ENCODE peak calls at places on chromosomes 5 and 9, in ten cellular contexts. L, J, N, U, K, D, Q, H, O and B are unnamed samples.

GRCh38 chr9:87622936-87623335 is 103.0 kb upstream of the CTSL start:
- DNase-seq in N (no peak), O (no peak), U (no peak), L (no peak), D (no peak), H (no peak), Q (no peak), J (no peak), K (no peak), B (no peak)

GRCh38 chr5:149941795-149942194 is 2.8 kb downstream of the PDE6A start:
- DNase-seq in N (no peak), O (no peak), Q (no peak), L (no peak), D (no peak), H (no peak), J (no peak), K (no peak), U (no peak), B (no peak)

GRCh38 chr5:177450672-177451424 is 4.2 kb downstream of the PRR7 start:
- DNase-seq in L (no peak), U (no peak), O (no peak), J (no peak), D (no peak), N (no peak), K (no peak), H (no peak), Q (no peak), B (no peak)

GRCh38 chr9:37694355-37694754 is 43.6 kb downstream of the FRMPD1 start:
- DNase-seq in K (no peak), Q (no peak), N (no peak), H (no peak), J (no peak), U (no peak), L (no peak), D (no peak), O (no peak), B (no peak)

GRCh38 chr9:77022783-77023440 is 3.5 kb downstream of the FOXB2 start:
- DNase-seq in Q (no peak), J (no peak), D (no peak), O (no peak), U (no peak), K (no peak), N (no peak), H (no peak), L (no peak), B (no peak)

GRCh38 chr5:174326372-174326771 is 280.9 kb downstream of the NSG2 start:
- DNase-seq in N (no peak), O (no peak), D (no peak), J (no peak), U (no peak), Q (no peak), K (no peak), H (no peak), L (no peak), B (no peak)

GRCh38 chr5:158570502-158570901 is 529.2 kb downstream of the EBF1 start:
- DNase-seq in D (no peak), U (no peak), N (no peak), H (no peak), K (no peak), Q (no peak), L (no peak), O (no peak), J (no peak), B (no peak)

GRCh38 chr5:160382361-160382760 is 11.9 kb upstream of the C1QTNF2 start:
- DNase-seq in L (no peak), K (no peak), D (no peak), H (no peak), Q (no peak), J (no peak), O (no peak), U (no peak), N (no peak), B (no peak)

GRCh38 chr5:26872337-26872736 is 166.0 kb downstream of the CDH9 start:
- DNase-seq in L (no peak), K (no peak), N (no peak), D (no peak), J (no peak), Q (no peak), H (no peak), O (no peak), U (no peak), B (no peak)

GRCh38 chr5:74412064-74412463 is 228.5 kb downstream of the ENC1 start:
- DNase-seq in U (no peak), Q (no peak), D (no peak), K (no peak), L (no peak), J (no peak), N (no peak), O (no peak), H (no peak), B (no peak)

GRCh38 chr5:102722930-102723329 is 32.2 kb upstream of the PAM start:
- DNase-seq in O (no peak), D (no peak), K (no peak), N (no peak), U (no peak), L (no peak), H (no peak), J (no peak), Q (no peak), B (no peak)

GRCh38 chr9:14768561-14769234 is 46.2 kb upstream of the CER1 start:
- DNase-seq in D (no peak), H (no peak), Q (no peak), O (peak), U (no peak), L (no peak), K (peak), J (no peak), N (no peak), B (peak)

GRCh38 chr5:36585696-36586095 is 20.7 kb upstream of the SLC1A3 start:
- DNase-seq in D (no peak), O (no peak), U (no peak), H (no peak), J (no peak), K (no peak), L (no peak), Q (no peak), N (no peak), B (no peak)

GRCh38 chr9:92968081-92968480 is 20.8 kb downstream of the FGD3 start:
- DNase-seq in H (no peak), D (no peak), L (peak), Q (no peak), O (no peak), N (no peak), J (no peak), K (no peak), U (no peak), B (no peak)

GRCh38 chr5:54909911-54910870 is 75.2 kb downstream of the ESM1 start:
- DNase-seq in U (no peak), L (no peak), O (peak), H (no peak), J (no peak), N (no peak), Q (no peak), K (no peak), D (no peak), B (no peak)

GRCh38 chr5:125277494-125278154 is 531.2 kb upstream of the ZNF608 start:
- DNase-seq in J (no peak), O (peak), D (no peak), K (no peak), H (no peak), U (no peak), L (no peak), N (no peak), Q (no peak), B (peak)

GRCh38 chr5:139382781-139383180 is 316 bp downstream of the SLC23A1 start:
- DNase-seq in Q (no peak), O (no peak), K (no peak), J (no peak), U (peak), H (no peak), L (no peak), D (no peak), N (no peak), B (no peak)

GRCh38 chr9:69149321-69149807 is 24.7 kb upstream of the TJP2 start:
- DNase-seq in J (peak), H (no peak), N (no peak), L (no peak), Q (no peak), O (peak), K (peak), U (no peak), D (no peak), B (no peak)

GRCh38 chr5:51373880-51374523 is 9.2 kb upstream of the ISL1 start:
- DNase-seq in U (no peak), O (no peak), H (no peak), K (peak), Q (no peak), L (no peak), J (no peak), D (no peak), N (no peak), B (no peak)